ENCODE peak calls at places on chromosomes 12 and 14, in ten cellular contexts. J, R, P, D, F, I, E, N, S and M are unnamed samples.
A peak's percentile ranks its signal among the peaks of the same experiment; 100 is the strongest.

GRCh38 chr12:115267891-115268290 is 583.9 kb upstream of the TBX3 start:
- DNase-seq in F (no peak), D (no peak), R (no peak), S (no peak), J (no peak), P (no peak), I (no peak), E (no peak), N (no peak), M (no peak)

GRCh38 chr14:102594514-102595175 is 2.2 kb downstream of the RCOR1 start:
- DNase-seq in D (peak; percentile 45), P (peak; percentile 85), I (peak; percentile 77), R (peak; percentile 77), E (peak; percentile 92), F (peak; percentile 81), S (peak; percentile 38), J (peak; percentile 86), N (peak; percentile 42), M (peak; percentile 68)

GRCh38 chr14:77024171-77024627 is 4.3 kb downstream of the IRF2BPL start:
- DNase-seq in D (peak; percentile 70), F (no peak), I (no peak), E (peak; percentile 68), S (peak; percentile 41), J (peak; percentile 76), P (peak; percentile 67), R (no peak), N (peak; percentile 35), M (peak; percentile 95)

GRCh38 chr12:106780010-106780625 is 5.6 kb downstream of the RIC8B start:
- DNase-seq in R (no peak), J (no peak), P (no peak), F (peak; percentile 10), E (no peak), S (no peak), N (no peak), I (no peak), D (no peak), M (no peak)

GRCh38 chr14:103716091-103716801 is 636 bp downstream of the ZFYVE21 start:
- DNase-seq in N (peak; percentile 53), D (peak; percentile 41), E (no peak), J (peak; percentile 79), S (no peak), R (no peak), P (peak; percentile 60), F (no peak), I (no peak), M (peak; percentile 7)

GRCh38 chr14:92726135-92726932 is 22.1 kb downstream of the LGMN start:
- DNase-seq in E (peak; percentile 90), S (peak; percentile 89), D (no peak), F (peak; percentile 89), P (peak; percentile 88), J (peak; percentile 89), N (peak; percentile 27), I (peak; percentile 82), R (peak; percentile 87), M (no peak)

GRCh38 chr14:60657609-60657983 is 8.3 kb upstream of the SIX1 start:
- DNase-seq in S (no peak), R (no peak), E (no peak), D (no peak), I (no peak), J (no peak), P (no peak), N (no peak), F (no peak), M (no peak)

GRCh38 chr14:85907536-85907935 is 377.6 kb downstream of the FLRT2 start:
- DNase-seq in N (no peak), I (no peak), P (no peak), F (no peak), E (no peak), R (no peak), J (no peak), D (no peak), S (no peak), M (no peak)

GRCh38 chr12:34399631-34400422 is 377.5 kb downstream of the ALG10 start:
- DNase-seq in D (peak; percentile 24), R (peak; percentile 33), I (peak; percentile 16), P (peak; percentile 4), S (no peak), J (peak; percentile 18), F (no peak), E (peak; percentile 18), N (peak; percentile 10), M (no peak)

GRCh38 chr12:84974177-84974815 is 61.7 kb upstream of the SLC6A15 start:
- DNase-seq in D (no peak), J (no peak), S (no peak), N (no peak), I (no peak), E (no peak), R (no peak), F (no peak), P (no peak), M (no peak)

GRCh38 chr12:89183985-89184435 is 168.3 kb downstream of the DUSP6 start:
- DNase-seq in D (no peak), R (peak; percentile 77), I (peak; percentile 59), E (peak; percentile 49), J (peak; percentile 68), F (no peak), S (no peak), P (peak; percentile 15), N (peak; percentile 20), M (no peak)

GRCh38 chr14:76947838-76948184 is 80.7 kb downstream of the IRF2BPL start:
- DNase-seq in J (no peak), R (no peak), N (no peak), D (no peak), E (no peak), I (no peak), S (no peak), P (no peak), F (no peak), M (no peak)

GRCh38 chr14:104689620-104690265 is 325 bp downstream of the INF2 start:
- DNase-seq in J (peak; percentile 70), I (no peak), P (peak; percentile 34), N (no peak), S (no peak), R (no peak), D (no peak), F (peak; percentile 20), E (no peak), M (no peak)

GRCh38 chr12:56591961-56592360 is 38.2 kb downstream of the BAZ2A start:
- DNase-seq in S (peak; percentile 14), R (no peak), N (no peak), F (no peak), E (no peak), I (no peak), P (no peak), J (no peak), D (no peak), M (no peak)

GRCh38 chr12:106315523-106315922 is 13.0 kb downstream of the TCP11L2 start:
- DNase-seq in D (no peak), F (no peak), E (no peak), N (no peak), I (no peak), J (no peak), S (no peak), R (no peak), P (no peak), M (no peak)

GRCh38 chr14:23431486-23431885 is 4.0 kb downstream of the MYH7 start:
- DNase-seq in J (no peak), D (peak; percentile 26), P (no peak), R (peak; percentile 28), F (no peak), S (no peak), E (peak; percentile 24), N (no peak), I (no peak), M (no peak)

GRCh38 chr14:100369019-100369418 is 45.9 kb downstream of the SLC25A47 start:
- DNase-seq in R (no peak), N (no peak), S (no peak), J (no peak), D (no peak), F (no peak), I (no peak), E (no peak), P (no peak), M (no peak)

GRCh38 chr14:50383618-50384225 is 13.0 kb downstream of the CDKL1 start:
- DNase-seq in D (no peak), R (no peak), I (no peak), J (no peak), P (no peak), E (no peak), S (no peak), F (no peak), N (no peak), M (no peak)

GRCh38 chr12:6551496-6552139 is 4.2 kb downstream of the IFFO1 start:
- DNase-seq in R (peak; percentile 82), N (peak; percentile 67), E (no peak), D (no peak), P (no peak), F (no peak), S (peak; percentile 66), I (no peak), J (peak; percentile 72), M (no peak)
- H3K27ac ChIP-seq in R (peak overlapping the region; percentile 98), N (peak overlapping the region; percentile 93), E (peak overlapping the region; percentile 60), D (no peak overlapping the region), P (peak overlapping the region; percentile 91), F (peak overlapping the region; percentile 84), S (peak overlapping the region; percentile 82), I (peak overlapping the region; percentile 87), J (peak overlapping the region; percentile 88), M (no peak overlapping the region)

DNA sequence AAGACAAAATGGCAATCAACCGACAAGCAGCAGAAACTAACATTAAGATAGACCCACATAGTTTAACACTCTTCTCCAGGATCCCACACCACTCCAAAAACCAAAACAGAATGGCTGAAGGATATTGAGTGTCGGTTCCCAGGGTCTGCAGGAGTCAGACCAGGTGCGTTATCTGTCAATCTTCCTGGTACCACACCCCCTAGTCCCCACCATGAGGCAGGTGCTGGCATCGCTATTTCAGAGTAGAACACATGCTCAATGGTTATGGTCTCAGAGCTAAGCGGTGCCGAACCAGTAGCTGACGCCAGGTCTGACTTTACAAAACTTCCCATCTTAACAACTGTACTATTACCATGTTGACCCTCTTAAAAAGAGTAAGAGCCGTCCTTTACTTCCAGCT is 10.2 kb downstream of the STX2 start:
- DNase-seq in P (no peak), J (no peak), F (no peak), D (no peak), S (no peak), N (no peak), R (peak; percentile 41), E (no peak), I (no peak), M (no peak)
- H3K27ac ChIP-seq in P (no peak overlapping the region), J (no peak overlapping the region), F (no peak overlapping the region), D (no peak overlapping the region), S (no peak overlapping the region), N (no peak overlapping the region), R (no peak overlapping the region), E (no peak overlapping the region), I (no peak overlapping the region), M (no peak overlapping the region)

GRCh38 chr12:20369164-20370000 is 1.0 kb downstream of the PDE3A start:
- DNase-seq in N (peak; percentile 71), J (peak; percentile 94), R (peak; percentile 89), P (peak; percentile 84), F (no peak), I (peak; percentile 41), S (peak; percentile 62), D (no peak), E (peak; percentile 82), M (no peak)
- H3K27ac ChIP-seq in N (peak overlapping the region; percentile 93), J (peak overlapping the region; percentile 90), R (peak overlapping the region; percentile 98), P (peak overlapping the region; percentile 97), F (no peak overlapping the region), I (peak overlapping the region; percentile 99), S (peak overlapping the region; percentile 85), D (no peak overlapping the region), E (peak overlapping the region; percentile 85), M (no peak overlapping the region)

DNA sequence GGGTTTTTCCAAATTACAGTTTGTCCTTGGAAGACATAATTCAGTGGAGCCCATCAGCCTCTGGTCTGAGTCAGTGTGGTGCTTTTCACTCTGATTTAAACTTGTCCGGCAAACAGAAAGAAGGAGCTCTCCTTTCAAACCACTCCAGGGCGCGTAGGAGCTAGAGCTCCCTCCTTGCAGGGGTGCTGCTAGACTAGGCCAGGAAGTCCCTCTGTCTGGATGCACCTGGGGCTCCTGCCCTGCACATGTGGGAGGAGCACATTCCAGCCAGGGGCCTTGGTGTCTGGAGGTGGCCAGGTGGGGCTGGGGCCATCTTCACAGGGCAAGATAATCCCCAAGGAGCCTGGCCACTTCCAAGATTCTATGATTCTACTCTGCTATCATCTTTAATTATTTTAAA is 3.1 kb downstream of the SERPINA3 start:
- DNase-seq in N (no peak), S (no peak), J (no peak), R (no peak), E (no peak), P (no peak), I (no peak), F (no peak), D (no peak), M (no peak)
- H3K27ac ChIP-seq in N (no peak overlapping the region), S (no peak overlapping the region), J (no peak overlapping the region), R (no peak overlapping the region), E (no peak overlapping the region), P (no peak overlapping the region), I (no peak overlapping the region), F (no peak overlapping the region), D (no peak overlapping the region), M (no peak overlapping the region)